ENCODE peak calls at places on chromosomes 5 and 9, in five cellular contexts. L is CD4-positive, alpha-beta memory T cell; C is WTC11; Q is HuH-7; N is thyroid gland. V is an unnamed sample.

GRCh38 chr5:142079243-142079642 is 29.3 kb upstream of the NDFIP1 start:
- DNase-seq in L (no peak), C (no peak), Q (no peak), N (peak; percentile 50), V (no peak)

GRCh38 chr5:158910782-158911692 is 188.7 kb downstream of the EBF1 start:
- DNase-seq in Q (no peak), C (no peak), L (no peak), N (no peak), V (no peak)

GRCh38 chr5:168261212-168261575 is 30.3 kb upstream of the WWC1 start:
- DNase-seq in N (no peak), C (no peak), L (no peak), Q (no peak), V (no peak)

GRCh38 chr5:149063017-149063687 is at the start of gene SH3TC2:
- DNase-seq in C (peak; percentile 66), Q (peak; percentile 67), L (no peak), N (no peak), V (no peak)

GRCh38 chr9:3527653-3527960 is 1.8 kb upstream of the RFX3 start:
- DNase-seq in N (no peak), L (no peak), C (no peak), Q (no peak), V (peak; percentile 15)

GRCh38 chr5:75612211-75612579 is 942 bp downstream of the ANKDD1B start:
- DNase-seq in L (no peak), Q (peak; percentile 47), N (no peak), C (no peak), V (no peak)

GRCh38 chr5:149452665-149453617 is 73.8 kb upstream of the IL17B start:
- DNase-seq in Q (no peak), N (no peak), L (no peak), C (no peak), V (no peak)

GRCh38 chr9:131719262-131719908 is 20.5 kb downstream of the RAPGEF1 start:
- DNase-seq in N (no peak), Q (no peak), C (no peak), L (no peak), V (no peak)

GRCh38 chr5:38601133-38601842 is 44.8 kb upstream of the LIFR start:
- DNase-seq in Q (no peak), C (no peak), L (no peak), N (no peak), V (no peak)

V was measured in Jurkat, Clone E6-1.